ENCODE peak calls at places on chromosomes 11 and 22, in four cellular contexts. Y is BJ, S is body of pancreas, M is Calu3. R is an unnamed sample.

GRCh38 chr22:22576244-22576988 is 17.4 kb upstream of the PRAME start:
- DNase-seq in S (peak; percentile 30), M (peak; percentile 81), Y (no peak), R (no peak)

GRCh38 chr22:19179472-19180048 is 1.0 kb upstream of the SLC25A1 start:
- DNase-seq in M (peak; percentile 82), S (peak; percentile 87), Y (peak; percentile 36), R (peak; percentile 62)

GRCh38 chr22:31935961-31936635 is 8.2 kb upstream of the YWHAH start:
- DNase-seq in M (no peak), Y (no peak), S (no peak), R (no peak)

GRCh38 chr11:123137496-123138270 is 57.4 kb downstream of the CLMP start:
- DNase-seq in Y (peak; percentile 70), S (peak; percentile 48), M (no peak), R (peak; percentile 84)

GRCh38 chr11:127000291-127000968 is at the start of gene KIRREL3:
- DNase-seq in Y (no peak), M (no peak), S (no peak), R (no peak)

GRCh38 chr11:44977493-44977984 is 26.9 kb upstream of the TP53I11 start:
- DNase-seq in M (peak; percentile 42), Y (no peak), S (peak; percentile 45), R (no peak)

GRCh38 chr22:23772315-23773246 is at the start of gene MMP11:
- DNase-seq in M (peak; percentile 50), S (peak; percentile 48), Y (no peak), R (no peak)

GRCh38 chr22:33116846-33117547 is 58.8 kb upstream of the SYN3 start:
- DNase-seq in Y (no peak), S (no peak), M (no peak), R (no peak)

GRCh38 chr11:64372021-64372420 is 13.1 kb downstream of the RPS6KA4 start:
- DNase-seq in Y (no peak), S (no peak), M (no peak), R (no peak)

GRCh38 chr11:11567862-11568650 is 53.7 kb downstream of the GALNT18 start:
- DNase-seq in M (no peak), Y (no peak), S (no peak), R (no peak)

GRCh38 chr22:45344339-45344738 is 34.6 kb downstream of the FAM118A start:
- DNase-seq in Y (no peak), M (no peak), S (no peak), R (no peak)
- TF ChIP-seq CTCF in Y (peak; percentile 13), M (no peak), S (no peak), R (no peak)

DNA sequence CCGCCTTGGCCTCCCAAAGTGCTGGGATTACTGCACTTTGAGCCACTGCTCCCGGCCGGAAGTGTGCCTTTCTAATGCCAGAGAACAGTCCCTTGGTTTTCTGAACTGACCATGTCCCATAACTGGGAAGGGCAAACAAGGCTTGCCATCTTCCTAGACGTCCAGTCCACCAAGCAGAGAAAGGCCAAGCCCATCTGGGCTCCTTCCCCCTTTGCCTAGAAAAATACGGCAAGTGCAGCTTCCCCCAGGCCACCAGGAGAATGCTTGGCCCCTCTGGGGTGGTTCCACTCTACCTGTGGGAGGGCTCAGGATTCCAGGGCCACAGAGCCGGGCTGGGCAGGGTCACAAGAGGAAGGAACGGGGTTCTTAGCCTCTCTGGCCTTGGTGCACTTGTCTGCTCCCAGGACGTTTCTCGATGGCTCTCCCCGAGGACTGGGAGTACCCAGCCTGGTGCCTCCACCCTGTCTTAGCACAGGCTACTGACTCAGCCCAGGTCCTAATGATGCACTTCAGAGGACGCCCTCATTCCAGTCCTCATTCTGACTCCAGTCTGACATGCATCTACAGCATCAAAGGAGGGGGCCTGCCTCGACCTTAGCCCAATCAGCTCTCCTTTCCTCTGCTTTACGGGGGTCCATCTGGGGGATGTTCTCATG is 1.2 kb downstream of the USP2 start:
- DNase-seq in S (no peak), M (no peak), Y (no peak), R (no peak)
- TF ChIP-seq CTCF in S (no peak), M (no peak), Y (no peak), R (no peak)

GRCh38 chr11:86955111-86955673 is at the start of gene FZD4:
- DNase-seq in M (peak; percentile 89), S (peak; percentile 91), Y (no peak), R (peak; percentile 72)
- TF ChIP-seq CTCF in M (no peak), S (no peak), Y (no peak), R (no peak)

GRCh38 chr11:112555491-112556364 is 295.1 kb upstream of the PLET1 start:
- DNase-seq in Y (no peak), S (peak; percentile 55), M (peak; percentile 67), R (peak; percentile 10)
- TF ChIP-seq CTCF in Y (peak; percentile 84), S (peak; percentile 54), M (peak; percentile 36), R (peak; percentile 86)

DNA sequence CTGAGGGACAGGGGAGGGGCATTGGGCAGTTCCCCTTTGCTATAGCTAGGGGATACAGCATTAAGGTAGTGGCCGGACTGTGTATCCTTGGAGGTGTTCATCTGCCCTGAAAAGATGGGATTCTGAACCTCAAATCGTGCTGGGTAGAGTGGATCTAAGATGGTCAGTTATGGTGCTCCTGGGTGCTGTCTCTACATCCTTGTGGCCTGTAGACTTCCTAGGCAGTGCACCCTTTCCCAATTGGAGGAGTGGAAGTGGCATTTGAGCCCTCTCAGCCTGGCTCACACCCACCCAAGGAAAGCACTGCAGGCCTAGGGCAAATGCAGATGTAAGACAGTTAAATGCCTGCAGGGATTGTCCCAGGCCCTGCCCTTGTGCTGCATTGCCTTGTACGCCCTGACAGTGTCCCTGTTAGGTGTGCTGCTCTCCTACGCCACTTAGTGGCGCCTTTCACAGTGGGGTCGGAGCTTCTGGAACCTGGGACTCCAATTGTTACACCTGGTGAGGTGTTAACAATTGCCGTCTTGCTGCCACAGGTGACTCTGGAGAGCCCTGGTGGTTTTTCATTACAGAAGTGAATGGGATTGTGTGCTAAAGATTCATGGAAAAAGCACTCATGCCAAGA is 35.0 kb downstream of the PPFIBP2 start:
- DNase-seq in Y (no peak), M (peak; percentile 44), S (peak; percentile 18), R (no peak)
- TF ChIP-seq CTCF in Y (no peak), M (peak; percentile 34), S (peak; percentile 18), R (no peak)

DNA sequence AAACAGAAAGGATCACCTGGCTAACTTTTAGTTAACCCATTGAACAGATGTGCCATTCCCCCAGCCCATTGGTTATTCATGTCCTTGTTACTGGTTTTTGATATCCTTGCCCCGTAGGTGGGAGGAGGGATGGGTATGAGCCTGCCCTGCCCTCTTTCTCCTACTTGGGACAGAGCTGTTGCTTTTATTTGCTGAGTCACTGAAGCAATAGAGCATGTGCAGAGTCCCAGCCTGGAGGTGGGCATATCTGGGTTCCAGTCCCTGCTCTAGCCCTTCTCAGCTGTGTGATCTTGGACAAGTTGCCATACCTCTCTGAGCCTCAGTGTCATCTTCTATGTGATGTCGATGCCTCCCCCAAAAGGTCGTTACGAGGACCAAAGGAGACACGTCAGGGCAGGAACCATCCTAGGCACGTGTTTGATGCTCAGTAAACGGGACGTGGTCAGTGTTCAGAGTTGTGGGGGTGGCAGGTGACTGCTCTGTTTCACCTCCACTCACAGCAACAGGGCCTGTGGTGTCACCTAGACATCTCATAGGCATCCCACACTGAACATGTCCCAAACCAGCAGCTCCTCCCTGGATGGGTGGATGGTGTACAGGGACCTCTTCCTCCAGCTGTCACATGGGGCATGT is 61.0 kb downstream of the BMAL1 start:
- DNase-seq in M (no peak), Y (peak; percentile 26), S (no peak), R (peak; percentile 34)
- TF ChIP-seq CTCF in M (no peak), Y (no peak), S (no peak), R (no peak)

GRCh38 chr11:62508336-62509058 is 38.1 kb downstream of the AHNAK start:
- DNase-seq in Y (no peak), M (peak; percentile 74), S (peak; percentile 83), R (no peak)
- TF ChIP-seq CTCF in Y (peak; percentile 79), M (peak; percentile 47), S (no peak), R (peak; percentile 51)

GRCh38 chr11:15006139-15006759 is 34.1 kb upstream of the CALCA start:
- DNase-seq in M (peak; percentile 4), S (no peak), Y (no peak), R (no peak)
- TF ChIP-seq CTCF in M (peak; percentile 37), S (no peak), Y (peak; percentile 44), R (peak; percentile 26)

GRCh38 chr11:113935858-113936257 is 31.3 kb downstream of the HTR3B start:
- DNase-seq in Y (no peak), M (no peak), S (no peak), R (no peak)
- TF ChIP-seq CTCF in Y (no peak), M (no peak), S (no peak), R (no peak)

DNA sequence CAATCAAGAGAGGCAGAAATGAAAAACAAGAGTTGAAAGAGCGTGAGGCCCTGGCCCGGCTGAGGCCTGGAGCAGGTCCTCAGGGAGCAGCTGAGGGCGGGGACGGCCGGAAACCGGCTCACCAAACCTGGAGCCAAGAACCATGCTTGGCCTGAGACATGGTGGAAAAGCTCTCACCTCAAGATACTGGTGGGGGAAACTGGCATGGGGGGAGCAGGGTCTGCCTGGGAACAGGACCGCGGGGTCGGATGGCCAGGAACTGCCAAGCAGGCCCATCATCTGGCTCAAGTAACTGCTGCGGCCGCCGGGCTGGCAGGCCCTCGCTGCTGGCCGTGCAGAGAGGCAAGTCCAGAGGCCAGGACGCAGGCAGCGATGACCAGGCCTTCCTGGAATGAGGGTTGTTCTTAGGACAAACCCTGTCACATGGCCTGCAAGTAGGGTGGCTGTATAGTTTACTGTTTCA is 18.9 kb upstream of the WNT11 start:
- DNase-seq in Y (no peak), S (no peak), M (no peak), R (no peak)
- TF ChIP-seq CTCF in Y (no peak), S (no peak), M (no peak), R (no peak)

R was measured in AG09319.